ENCODE peak calls at places on chromosomes 11 and 22, in five cellular contexts. F is upper lobe of right lung, A is HFF-Myc, Z is stomach, G is esophagus muscularis mucosa. X is an unnamed sample.

GRCh38 chr11:27204527-27204926 is 158.5 kb downstream of the CCDC34 start:
- DNase-seq in F (no peak), A (no peak), Z (no peak), G (no peak), X (no peak)

GRCh38 chr11:66317766-66318575 is 1.1 kb upstream of the CD248 start:
- DNase-seq in F (peak), A (peak), Z (peak), G (no peak), X (no peak)

GRCh38 chr11:3995949-3996554 is 98.5 kb upstream of the RRM1 start:
- DNase-seq in F (no peak), A (no peak), Z (no peak), G (no peak), X (no peak)

GRCh38 chr11:12706531-12707499 is 32.6 kb downstream of the TEAD1 start:
- DNase-seq in F (no peak), A (no peak), Z (peak), G (no peak), X (no peak)

GRCh38 chr11:131136476-131136875 is 220.2 kb upstream of the SNX19 start:
- DNase-seq in F (no peak), A (no peak), Z (no peak), G (no peak), X (no peak)

GRCh38 chr11:60367009-60367408 is 11.3 kb upstream of the MS4A7 start:
- DNase-seq in F (no peak), A (no peak), Z (no peak), G (no peak), X (peak)

GRCh38 chr22:30830907-30831306 is 136.2 kb downstream of the OSBP2 start:
- DNase-seq in F (no peak), A (peak), Z (peak), G (no peak), X (no peak)

GRCh38 chr22:36471341-36471821 is 10.1 kb downstream of the TXN2 start:
- DNase-seq in F (no peak), A (no peak), Z (no peak), G (no peak), X (no peak)

GRCh38 chr22:25747245-25747944 is 5.4 kb downstream of the MYO18B start:
- DNase-seq in F (no peak), A (no peak), Z (peak), G (no peak), X (no peak)

GRCh38 chr22:36360011-36360410 is 27.8 kb downstream of the MYH9 start:
- DNase-seq in F (no peak), A (no peak), Z (no peak), G (no peak), X (no peak)

GRCh38 chr11:111764621-111765020 is 1.6 kb downstream of the PPP2R1B start:
- DNase-seq in F (no peak), A (no peak), Z (no peak), G (no peak), X (no peak)

GRCh38 chr11:65416341-65417185 is 6.0 kb upstream of the NEAT1 start:
- DNase-seq in F (peak), A (peak), Z (peak), G (peak), X (peak)

GRCh38 chr22:17980638-17981051 is 43.7 kb downstream of the MICAL3 start:
- DNase-seq in F (peak), A (no peak), Z (peak), G (no peak), X (no peak)

GRCh38 chr11:68838572-68838964 is 3.1 kb downstream of the CPT1A start:
- DNase-seq in F (no peak), A (no peak), Z (no peak), G (no peak), X (no peak)

GRCh38 chr11:108221981-108222685 is at the start of gene NPAT:
- DNase-seq in F (no peak), A (no peak), Z (peak), G (no peak), X (no peak)

GRCh38 chr11:81963018-81963417 is 770.6 kb downstream of the FAM181B start:
- DNase-seq in F (no peak), A (no peak), Z (no peak), G (no peak), X (peak)

GRCh38 chr22:44449061-44449682 is 48.9 kb downstream of the RTL6 start:
- DNase-seq in F (peak), A (peak), Z (no peak), G (no peak), X (no peak)

GRCh38 chr11:128502736-128503135 is 84.6 kb downstream of the ETS1 start:
- DNase-seq in F (no peak), A (no peak), Z (no peak), G (no peak), X (no peak)

GRCh38 chr11:115644846-115645245 is 140.6 kb upstream of the CADM1 start:
- DNase-seq in F (no peak), A (peak), Z (no peak), G (no peak), X (no peak)

GRCh38 chr11:288328-289144 is at the start of gene PGGHG:
- DNase-seq in F (peak), A (no peak), Z (peak), G (no peak), X (peak)

GRCh38 chr11:35170503-35170902 is 31.5 kb downstream of the CD44 start:
- DNase-seq in F (no peak), A (no peak), Z (no peak), G (no peak), X (no peak)

GRCh38 chr22:45426387-45426786 is 12.9 kb downstream of the RIBC2 start:
- DNase-seq in F (peak), A (no peak), Z (no peak), G (no peak), X (no peak)

GRCh38 chr11:45409587-45409986 is 123.4 kb upstream of the SYT13 start:
- DNase-seq in F (no peak), A (no peak), Z (no peak), G (no peak), X (no peak)

GRCh38 chr11:71251761-71252433 is 480 bp downstream of the SHANK2 start:
- DNase-seq in F (peak), A (no peak), Z (peak), G (no peak), X (peak)

GRCh38 chr22:24510694-24511625 is 15.8 kb downstream of the UPB1 start:
- DNase-seq in F (no peak), A (no peak), Z (peak), G (no peak), X (no peak)

DNA sequence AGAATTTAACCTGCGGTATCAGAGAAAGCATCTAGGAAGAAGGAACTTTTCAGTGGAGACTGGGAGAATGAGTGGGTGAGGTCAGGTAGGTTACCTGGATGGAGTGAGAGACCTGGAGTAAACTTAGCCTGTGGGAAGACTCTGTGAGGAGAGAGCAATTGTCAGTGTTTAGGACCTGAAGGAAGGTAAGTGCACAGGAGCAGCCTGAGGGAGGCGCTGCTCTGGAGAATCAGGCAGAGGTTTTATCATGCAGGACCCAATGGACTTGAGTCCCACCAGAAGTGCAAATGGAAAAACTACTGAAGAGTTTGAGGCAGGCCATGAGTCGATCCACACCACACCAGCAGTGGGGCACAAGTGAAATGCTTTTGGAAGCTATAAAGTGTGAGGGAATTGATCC is 10.6 kb upstream of the IFTAP start:
- DNase-seq in F (no peak), A (no peak), Z (no peak), G (no peak), X (no peak)
- TF ChIP-seq CTCF in F (no peak), A (no peak), Z (no peak), G (no peak), X (no peak)

GRCh38 chr11:119315139-119316016 is 1.6 kb downstream of the MCAM start:
- DNase-seq in F (no peak), A (no peak), Z (no peak), G (no peak), X (no peak)
- TF ChIP-seq CTCF in F (no peak), A (no peak), Z (no peak), G (peak), X (no peak)

GRCh38 chr11:6251990-6252473 is 7.6 kb upstream of the CCKBR start:
- DNase-seq in F (no peak), A (no peak), Z (peak), G (no peak), X (no peak)

GRCh38 chr11:6248248-6248647 is 9.4 kb downstream of the CNGA4 start:
- DNase-seq in F (no peak), A (no peak), Z (no peak), G (no peak), X (no peak)

GRCh38 chr11:6249822-6250555 is 9.6 kb upstream of the CCKBR start:
- DNase-seq in F (peak), A (peak), Z (peak), G (no peak), X (no peak)

GRCh38 chr11:6253196-6253595 is 6.4 kb upstream of the CCKBR start:
- DNase-seq in F (no peak), A (no peak), Z (no peak), G (no peak), X (no peak)

DNA sequence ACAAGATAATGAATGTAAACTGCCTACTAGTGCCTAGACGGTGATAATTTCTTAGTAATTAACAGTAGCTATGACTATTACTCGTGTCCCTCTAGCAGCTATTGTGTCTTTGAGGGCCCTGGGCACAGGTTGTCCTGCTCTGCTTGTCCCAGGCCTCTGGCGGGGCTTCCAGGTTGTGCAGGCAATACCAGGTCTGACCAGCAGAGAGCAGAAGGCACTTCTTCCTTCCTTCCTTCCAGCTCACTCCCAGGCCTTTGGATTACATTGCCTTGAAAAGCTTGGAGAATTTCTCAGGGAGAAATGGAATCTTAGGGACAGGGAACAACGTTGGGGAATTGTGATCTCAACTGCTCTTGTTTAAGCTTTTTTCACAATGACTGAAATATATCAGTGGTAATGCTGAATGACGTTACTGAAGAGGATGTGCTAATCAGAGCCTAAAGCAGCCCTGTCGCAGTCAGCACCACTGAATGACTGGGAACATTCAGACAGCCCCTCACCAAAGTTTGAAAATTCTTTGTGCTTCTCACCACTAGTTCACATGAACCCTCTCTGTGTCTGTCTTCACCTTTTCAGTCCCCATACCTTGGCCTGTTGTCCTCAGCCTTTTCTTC is 8.4 kb upstream of the CCKBR start:
- DNase-seq in F (peak), A (peak), Z (peak), G (no peak), X (peak)
- TF ChIP-seq CTCF in F (peak), A (peak), Z (peak), G (peak), X (peak)

DNA sequence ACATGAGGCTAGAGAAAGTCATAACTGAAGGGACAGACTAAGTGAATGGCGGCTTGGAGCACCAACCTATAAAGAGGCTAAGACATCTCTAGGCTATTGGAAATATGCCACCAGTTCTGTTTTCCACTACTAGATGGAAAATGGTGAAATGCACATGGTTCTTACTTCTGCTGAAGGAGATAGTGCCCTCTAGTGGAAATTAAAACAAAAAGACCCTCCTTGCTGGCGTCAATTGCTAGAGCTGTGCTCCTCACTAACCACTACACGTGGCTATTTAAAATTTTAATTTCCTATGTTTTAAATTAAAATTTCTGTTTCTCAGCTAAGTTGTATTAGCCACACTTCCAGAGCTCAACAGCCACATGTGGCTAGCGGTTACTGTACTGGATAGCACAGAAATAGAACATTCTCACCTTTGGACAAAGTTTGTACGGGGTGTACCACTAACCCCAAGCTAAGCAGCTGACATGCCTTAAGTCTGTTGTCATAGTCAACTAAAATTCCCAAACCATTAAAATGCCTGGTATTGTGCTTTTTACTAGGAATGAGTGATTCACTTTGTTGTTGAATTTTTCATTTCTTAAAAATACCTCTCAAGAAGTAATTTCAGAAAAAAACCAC is 34.1 kb upstream of the CALCA start:
- DNase-seq in F (no peak), A (peak), Z (no peak), G (no peak), X (peak)
- TF ChIP-seq CTCF in F (peak), A (peak), Z (no peak), G (no peak), X (peak)

GRCh38 chr22:19869497-19870152 is 15.0 kb upstream of the GNB1L start:
- DNase-seq in F (peak), A (no peak), Z (no peak), G (no peak), X (no peak)
- TF ChIP-seq CTCF in F (no peak), A (no peak), Z (no peak), G (no peak), X (no peak)

DNA sequence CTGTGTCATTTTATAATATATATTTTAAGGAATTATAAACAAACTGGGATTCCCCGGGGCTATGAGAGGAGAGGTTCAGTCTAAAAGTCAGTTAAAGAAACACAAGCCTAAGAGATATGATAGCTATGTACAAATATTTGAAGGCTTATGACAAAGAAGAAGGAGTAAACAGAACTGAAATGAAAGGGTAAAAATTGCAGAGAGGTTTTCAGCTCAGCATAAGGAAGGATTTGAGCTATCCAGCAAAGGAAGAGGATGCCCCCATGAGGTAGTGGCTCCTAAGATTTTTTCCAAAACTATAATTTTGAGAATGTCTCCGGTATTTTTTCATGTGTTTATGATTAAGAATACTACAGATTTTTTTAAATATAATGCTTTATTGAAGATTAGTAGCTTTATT is 57.9 kb upstream of the ANGPTL5 start:
- DNase-seq in F (no peak), A (peak), Z (no peak), G (no peak), X (no peak)
- TF ChIP-seq CTCF in F (peak), A (no peak), Z (no peak), G (peak), X (no peak)

GRCh38 chr11:80838153-80838552 is 1397.3 kb upstream of the TENM4 start:
- DNase-seq in F (no peak), A (no peak), Z (no peak), G (no peak), X (peak)
- TF ChIP-seq CTCF in F (no peak), A (no peak), Z (no peak), G (no peak), X (no peak)